ENCODE peak calls at places on chromosomes 3 and 15, in seven cellular contexts. O is Peyer's patch, Z is heart left ventricle, E is GM12892, I is NB4, M is H54, H is A549. U is an unnamed sample.

GRCh38 chr15:94064676-94065313 is 166.6 kb upstream of the MCTP2 start:
- DNase-seq in O (no peak), Z (no peak), E (no peak), I (no peak), M (no peak), H (no peak), U (no peak)

GRCh38 chr3:84881288-84881687 is 77.5 kb upstream of the CADM2 start:
- DNase-seq in O (no peak), Z (no peak), E (no peak), I (no peak), M (no peak), H (no peak), U (no peak)

GRCh38 chr3:74751775-74752174 is 137.3 kb upstream of the CNTN3 start:
- DNase-seq in O (no peak), Z (no peak), E (no peak), I (no peak), M (no peak), H (no peak), U (no peak)

GRCh38 chr3:36493051-36493450 is 112.7 kb downstream of the STAC start:
- DNase-seq in O (no peak), Z (no peak), E (no peak), I (no peak), M (no peak), H (no peak), U (no peak)

GRCh38 chr15:66800584-66801235 is 98.7 kb downstream of the SMAD6 start:
- DNase-seq in O (peak; percentile 26), Z (peak; percentile 5), E (no peak), I (no peak), M (no peak), H (no peak), U (no peak)

GRCh38 chr3:156628095-156628690 is 46.2 kb upstream of the TIPARP start:
- DNase-seq in O (no peak), Z (no peak), E (no peak), I (no peak), M (no peak), H (no peak), U (no peak)

GRCh38 chr3:61682671-61683408 is 121.5 kb downstream of the PTPRG start:
- DNase-seq in O (no peak), Z (no peak), E (no peak), I (no peak), M (no peak), H (no peak), U (no peak)

GRCh38 chr3:170109579-170110293 is 71.8 kb downstream of the PHC3 start:
- DNase-seq in O (no peak), Z (no peak), E (no peak), I (no peak), M (no peak), H (no peak), U (no peak)

GRCh38 chr3:179760944-179761343 is 108.1 kb downstream of the USP13 start:
- DNase-seq in O (no peak), Z (no peak), E (no peak), I (peak; percentile 49), M (peak; percentile 80), H (peak; percentile 6), U (no peak)

GRCh38 chr15:101128191-101128590 is 123.7 kb downstream of the CHSY1 start:
- DNase-seq in O (no peak), Z (no peak), E (no peak), I (no peak), M (peak; percentile 35), H (no peak), U (no peak)

GRCh38 chr3:122794779-122795673 is at the start of gene SLC49A4:
- DNase-seq in O (peak; percentile 89), Z (peak; percentile 84), E (peak; percentile 83), I (peak; percentile 81), M (peak; percentile 85), H (peak; percentile 84), U (no peak)

GRCh38 chr3:71064288-71064975 is 519.1 kb downstream of the FOXP1 start:
- DNase-seq in O (peak; percentile 73), Z (peak; percentile 47), E (no peak), I (peak; percentile 51), M (peak; percentile 25), H (peak; percentile 33), U (peak; percentile 29)

GRCh38 chr3:194223951-194224350 is 88.0 kb downstream of the HES1 start:
- DNase-seq in O (no peak), Z (no peak), E (no peak), I (peak; percentile 76), M (no peak), H (no peak), U (no peak)

GRCh38 chr15:74816624-74817369 is 4.2 kb downstream of the LMAN1L start:
- DNase-seq in O (no peak), Z (no peak), E (no peak), I (no peak), M (no peak), H (no peak), U (no peak)

DNA sequence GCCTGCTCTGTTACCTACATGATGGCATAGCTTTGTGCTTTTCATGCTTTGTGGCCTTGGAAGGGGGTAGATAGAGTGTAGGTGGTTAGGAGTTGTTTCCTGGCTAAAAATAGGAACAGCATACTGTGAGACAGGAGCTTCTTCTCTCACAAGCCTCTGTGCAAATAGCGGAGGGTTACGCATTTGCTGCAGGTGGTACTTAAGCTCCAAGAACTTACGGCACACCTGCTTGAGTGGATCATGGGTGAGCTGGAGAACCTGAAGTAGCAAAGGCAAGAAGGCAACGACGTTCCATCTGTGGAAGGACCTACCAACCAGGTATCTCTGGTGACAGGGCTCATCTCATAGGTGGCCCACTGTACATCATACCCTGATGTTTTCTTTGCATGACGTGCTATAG is 66.0 kb downstream of the ST6GAL1 start:
- DNase-seq in O (peak; percentile 86), Z (no peak), E (no peak), I (no peak), M (no peak), H (no peak), U (no peak)
- TF ChIP-seq POLR2A in O (no peak), Z (no peak), E (no peak), I (no peak), M (no peak), H (no peak), U (no peak)

GRCh38 chr15:49155834-49156627 is 632 bp upstream of the COPS2 start:
- DNase-seq in O (no peak), Z (no peak), E (no peak), I (peak; percentile 20), M (no peak), H (no peak), U (peak; percentile 67)

GRCh38 chr15:49154799-49155109 is 645 bp downstream of the COPS2 start:
- DNase-seq in O (no peak), Z (no peak), E (no peak), I (no peak), M (no peak), H (no peak), U (no peak)

GRCh38 chr15:49152552-49153337 is 2.7 kb downstream of the COPS2 start:
- DNase-seq in O (no peak), Z (no peak), E (no peak), I (no peak), M (no peak), H (no peak), U (no peak)

GRCh38 chr15:49154359-49154758 is 1.0 kb downstream of the COPS2 start:
- DNase-seq in O (no peak), Z (no peak), E (no peak), I (peak; percentile 16), M (no peak), H (no peak), U (peak; percentile 35)

GRCh38 chr15:49155110-49155833 is at the start of gene COPS2:
- DNase-seq in O (peak; percentile 97), Z (peak; percentile 94), E (peak; percentile 50), I (peak; percentile 97), M (peak; percentile 23), H (peak; percentile 71), U (peak; percentile 99)
- TF ChIP-seq POLR2A in O (no peak), Z (no peak), E (peak; percentile 84), I (peak; percentile 87), M (peak; percentile 52), H (peak; percentile 42), U (peak; percentile 93)

GRCh38 chr3:142578309-142579223 is at the start of gene ATR:
- DNase-seq in O (peak; percentile 99), Z (peak; percentile 98), E (peak; percentile 85), I (peak; percentile 98), M (peak; percentile 84), H (peak; percentile 94), U (peak; percentile 95)
- TF ChIP-seq POLR2A in O (peak; percentile 68), Z (no peak), E (peak; percentile 98), I (peak; percentile 69), M (peak; percentile 74), H (peak; percentile 81), U (peak; percentile 85)

DNA sequence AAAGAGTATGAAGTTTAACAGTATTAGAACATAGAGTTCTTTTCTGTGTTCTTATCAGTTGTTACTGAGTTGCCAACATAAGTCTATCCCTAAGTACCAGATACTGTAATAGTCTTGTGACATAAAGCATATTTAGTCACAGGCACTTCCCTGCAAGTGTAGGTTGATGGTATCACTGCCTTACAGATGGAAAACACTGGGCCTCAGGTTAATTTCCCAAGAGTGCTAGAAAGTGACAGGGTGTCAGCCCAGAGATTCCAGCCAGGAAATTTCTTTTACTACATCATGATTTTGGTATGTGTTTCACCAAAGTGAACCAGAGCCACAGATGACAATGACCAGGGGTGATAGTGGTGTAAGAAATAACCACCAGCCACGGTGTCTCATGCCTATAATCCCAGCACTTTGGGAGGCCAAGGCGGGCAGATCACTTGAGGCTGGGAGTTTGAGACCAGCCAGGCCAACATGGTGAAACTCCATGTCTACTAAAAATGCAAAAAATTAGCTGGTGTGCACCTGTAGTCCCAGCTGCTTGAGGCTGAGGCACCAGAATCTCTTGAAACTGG is 3.2 kb downstream of the EIF1B start:
- DNase-seq in O (no peak), Z (peak; percentile 49), E (no peak), I (no peak), M (no peak), H (no peak), U (peak; percentile 69)
- TF ChIP-seq POLR2A in O (no peak), Z (no peak), E (no peak), I (no peak), M (no peak), H (no peak), U (no peak)

DNA sequence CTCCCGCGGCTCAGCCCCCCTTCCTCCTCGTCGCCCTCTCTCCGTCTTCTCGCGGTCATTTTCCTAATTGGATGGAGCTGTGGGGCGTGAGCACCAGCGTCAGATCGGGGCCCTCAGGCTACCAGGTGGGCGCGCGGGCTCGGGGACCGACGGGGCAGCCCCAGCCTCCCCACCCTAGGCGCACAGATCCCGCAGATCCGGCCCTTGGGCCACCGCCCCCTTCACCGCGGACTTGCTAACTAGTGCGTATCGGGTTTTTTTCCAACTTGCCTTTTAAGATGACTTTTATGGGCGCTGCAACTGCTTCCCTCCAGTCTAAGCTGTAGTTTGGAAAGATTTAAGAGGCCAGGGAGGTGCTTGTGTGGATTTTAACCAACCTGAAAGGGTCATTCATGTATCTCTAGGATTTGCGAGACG is 1.3 kb downstream of the ZNF710 start:
- DNase-seq in O (peak; percentile 74), Z (peak; percentile 47), E (peak; percentile 53), I (peak; percentile 79), M (no peak), H (peak; percentile 71), U (peak; percentile 60)
- TF ChIP-seq POLR2A in O (no peak), Z (no peak), E (peak; percentile 42), I (no peak), M (no peak), H (no peak), U (no peak)

U was measured in erythroblast.